ENCODE peak calls at places on chromosome X, in six cellular contexts. V, M, S, G, N and Z are unnamed samples.

GRCh38 chrX:66015152-66015827 is 24.6 kb downstream of the VSIG4 start:
- DNase-seq in M (no peak), G (no peak), N (no peak), V (no peak), S (no peak), Z (peak)

GRCh38 chrX:51802917-51803688 is 59.9 kb downstream of the GSPT2 start:
- DNase-seq in M (peak), S (peak), V (peak), G (peak), N (peak), Z (peak)

GRCh38 chrX:105647749-105648148 is 174.6 kb upstream of the NRK start:
- DNase-seq in S (no peak), N (no peak), M (no peak), G (no peak), V (no peak), Z (no peak)

GRCh38 chrX:38055170-38055847 is 49.0 kb downstream of the SYTL5 start:
- DNase-seq in N (no peak), G (peak), V (no peak), M (no peak), S (peak), Z (no peak)

GRCh38 chrX:40278340-40279090 is 180.8 kb upstream of the BCOR start:
- DNase-seq in V (no peak), G (no peak), S (peak), M (no peak), N (no peak), Z (no peak)

GRCh38 chrX:2385224-2385623 is 115.6 kb downstream of the DHRSX start:
- DNase-seq in G (peak), M (no peak), S (peak), V (no peak), N (no peak), Z (no peak)

GRCh38 chrX:25968920-25969319 is 169.2 kb upstream of the MAGEB18 start:
- DNase-seq in V (no peak), G (no peak), S (peak), M (peak), N (peak), Z (peak)

GRCh38 chrX:18888281-18888680 is 95.6 kb downstream of the PHKA2 start:
- DNase-seq in M (no peak), S (no peak), G (no peak), V (no peak), N (no peak), Z (no peak)

GRCh38 chrX:69027181-69028005 is 137.9 kb downstream of the PJA1 start:
- DNase-seq in G (peak), N (peak), V (no peak), S (peak), M (peak), Z (no peak)